ENCODE peak calls at places on chromosomes 16 and 17, in ten cellular contexts. B is tibial artery, S is suprapubic skin, Y is right lobe of liver, E is thoracic aorta, Q is cardiac muscle cell, Z is body of pancreas, V is IMR-90, R is mammary epithelial cell, X is upper lobe of right lung. G is an unnamed sample.

GRCh38 chr17:4908301-4908700 is 5.4 kb upstream of the CHRNE start:
- DNase-seq in B (no peak), S (peak; percentile 73), Y (no peak), E (no peak), Q (no peak), Z (no peak), V (no peak), R (peak; percentile 87), X (no peak), G (no peak)

GRCh38 chr16:29745853-29746345 is at the start of gene C16orf54:
- DNase-seq in B (peak; percentile 47), S (peak; percentile 82), Y (peak; percentile 85), E (no peak), Q (no peak), Z (peak; percentile 16), V (no peak), R (no peak), X (peak; percentile 91), G (peak; percentile 74)

GRCh38 chr17:47720754-47721533 is 12.1 kb upstream of the TBX21 start:
- DNase-seq in B (no peak), S (no peak), Y (no peak), E (no peak), Q (peak; percentile 25), Z (no peak), V (no peak), R (peak; percentile 32), X (no peak), G (no peak)

GRCh38 chr16:87216148-87216823 is 100.9 kb downstream of the C16orf95 start:
- DNase-seq in B (no peak), S (no peak), Y (no peak), E (no peak), Q (no peak), Z (no peak), V (no peak), R (no peak), X (peak; percentile 69), G (no peak)

GRCh38 chr16:84841787-84842300 is 22.1 kb downstream of the CRISPLD2 start:
- DNase-seq in B (no peak), S (peak; percentile 62), Y (no peak), E (no peak), Q (no peak), Z (peak; percentile 69), V (no peak), R (peak; percentile 62), X (peak; percentile 89), G (peak; percentile 83)

GRCh38 chr17:50051082-50051576 is 4.8 kb upstream of the ITGA3 start:
- DNase-seq in B (no peak), S (peak; percentile 57), Y (peak; percentile 27), E (no peak), Q (peak; percentile 71), Z (no peak), V (peak; percentile 88), R (peak; percentile 93), X (no peak), G (no peak)

GRCh38 chr17:6711081-6711674 is 2.0 kb downstream of the SLC13A5 start:
- DNase-seq in B (no peak), S (no peak), Y (peak; percentile 95), E (no peak), Q (no peak), Z (no peak), V (no peak), R (no peak), X (peak; percentile 57), G (no peak)

GRCh38 chr17:34892864-34893263 is 68.4 kb downstream of the CCT6B start:
- DNase-seq in B (no peak), S (no peak), Y (no peak), E (no peak), Q (peak; percentile 14), Z (no peak), V (no peak), R (no peak), X (no peak), G (no peak)

GRCh38 chr17:6374271-6374691 is 60.6 kb downstream of the AIPL1 start:
- DNase-seq in B (no peak), S (no peak), Y (no peak), E (no peak), Q (no peak), Z (no peak), V (peak; percentile 13), R (peak; percentile 95), X (no peak), G (no peak)

GRCh38 chr16:67632415-67633172 is 12.3 kb upstream of the CARMIL2 start:
- DNase-seq in B (no peak), S (no peak), Y (no peak), E (no peak), Q (peak; percentile 78), Z (no peak), V (peak; percentile 79), R (no peak), X (no peak), G (no peak)

GRCh38 chr16:85302018-85302847 is 190.0 kb upstream of the CIBAR2 start:
- DNase-seq in B (no peak), S (no peak), Y (no peak), E (no peak), Q (peak; percentile 41), Z (no peak), V (peak; percentile 59), R (no peak), X (no peak), G (no peak)

GRCh38 chr16:35449663-35450062 is 1990.3 kb downstream of the TP53TG3F start:
- DNase-seq in B (no peak), S (no peak), Y (no peak), E (no peak), Q (no peak), Z (no peak), V (no peak), R (no peak), X (no peak), G (no peak)

GRCh38 chr17:63961355-63962207 is 11.1 kb downstream of the SCN4A start:
- DNase-seq in B (peak; percentile 61), S (peak; percentile 88), Y (peak; percentile 84), E (no peak), Q (peak; percentile 90), Z (peak; percentile 53), V (peak; percentile 53), R (peak; percentile 11), X (peak; percentile 80), G (peak; percentile 63)

GRCh38 chr16:84753412-84754325 is 53.9 kb downstream of the USP10 start:
- DNase-seq in B (no peak), S (no peak), Y (no peak), E (no peak), Q (no peak), Z (no peak), V (no peak), R (no peak), X (no peak), G (no peak)

GRCh38 chr16:82646504-82646903 is 19.7 kb downstream of the CDH13 start:
- DNase-seq in B (no peak), S (no peak), Y (no peak), E (no peak), Q (no peak), Z (no peak), V (no peak), R (no peak), X (no peak), G (no peak)

GRCh38 chr16:1112506-1113184 is 16.6 kb upstream of the C1QTNF8 start:
- DNase-seq in B (no peak), S (no peak), Y (no peak), E (no peak), Q (no peak), Z (no peak), V (no peak), R (no peak), X (no peak), G (no peak)

GRCh38 chr17:79109584-79109983 is 35.0 kb downstream of the ENGASE start:
- DNase-seq in B (no peak), S (no peak), Y (no peak), E (no peak), Q (no peak), Z (no peak), V (no peak), R (no peak), X (no peak), G (no peak)
- H3K4me1 ChIP-seq in B (peaks cover 7% of the 10 kb centered on the region), S (peaks cover 6% of the 10 kb centered on the region), Y (no peaks in the 10 kb centered on the region), E (no peaks in the 10 kb centered on the region), Q (peaks cover 5% of the 10 kb centered on the region), Z (peaks cover 9% of the 10 kb centered on the region), V (no peaks in the 10 kb centered on the region), R (no peaks in the 10 kb centered on the region), X (peaks cover 4% of the 10 kb centered on the region), G (peaks cover 5% of the 10 kb centered on the region)

DNA sequence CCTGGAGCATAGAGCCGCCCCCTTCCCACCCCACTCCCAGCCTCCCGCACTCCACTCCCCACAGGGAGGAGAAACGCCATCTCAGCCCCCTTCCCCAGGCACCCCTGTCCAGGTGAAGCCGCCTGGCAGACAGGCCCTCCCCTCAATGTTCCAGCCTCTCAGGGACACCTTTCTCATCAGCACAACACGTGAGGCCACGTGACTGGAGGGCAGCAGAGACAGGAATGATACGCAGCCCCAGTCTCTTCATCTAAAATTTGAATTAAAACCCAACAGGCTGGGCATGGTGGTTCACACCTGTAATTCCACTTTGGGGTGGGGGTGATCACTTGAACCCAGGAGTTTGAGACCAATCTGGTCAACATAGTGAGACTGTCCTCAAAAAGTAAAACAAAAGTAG is 20.2 kb upstream of the AATK start:
- DNase-seq in B (no peak), S (no peak), Y (no peak), E (no peak), Q (no peak), Z (no peak), V (no peak), R (no peak), X (no peak), G (no peak)
- TF ChIP-seq CTCF in B (no peak), S (no peak), Y (no peak), E (no peak), Q (no peak), Z (no peak), V (no peak), R (no peak), X (no peak), G (no peak)

DNA sequence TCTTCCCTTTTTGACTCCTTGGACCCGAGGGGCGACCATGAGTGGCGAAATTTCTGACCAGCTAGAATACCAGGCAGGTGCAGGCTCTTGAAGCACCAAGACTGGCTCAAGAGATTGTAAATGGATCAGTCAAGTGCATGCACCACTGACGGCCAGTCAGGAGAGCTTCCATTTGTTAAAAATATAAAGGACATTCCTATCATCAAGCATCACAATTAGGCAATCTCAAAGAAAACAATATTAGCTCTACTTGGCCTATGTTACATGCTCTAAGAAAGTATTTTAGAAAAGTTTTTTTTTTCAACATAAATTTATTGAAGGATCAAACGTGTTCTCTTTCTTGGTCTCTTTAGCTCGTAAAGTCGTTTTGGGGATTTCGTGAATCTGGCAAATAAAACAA is 1.5 kb upstream of the PRKCA start:
- DNase-seq in B (no peak), S (no peak), Y (no peak), E (no peak), Q (no peak), Z (no peak), V (no peak), R (no peak), X (no peak), G (no peak)
- H3K4me3 ChIP-seq in B (no peak overlapping the region), S (no peak overlapping the region), Y (no peak overlapping the region), E (no peak overlapping the region), Q (no peak overlapping the region), Z (no peak overlapping the region), V (no peak overlapping the region), R (no peak overlapping the region), X (no peak overlapping the region), G (no peak overlapping the region)

DNA sequence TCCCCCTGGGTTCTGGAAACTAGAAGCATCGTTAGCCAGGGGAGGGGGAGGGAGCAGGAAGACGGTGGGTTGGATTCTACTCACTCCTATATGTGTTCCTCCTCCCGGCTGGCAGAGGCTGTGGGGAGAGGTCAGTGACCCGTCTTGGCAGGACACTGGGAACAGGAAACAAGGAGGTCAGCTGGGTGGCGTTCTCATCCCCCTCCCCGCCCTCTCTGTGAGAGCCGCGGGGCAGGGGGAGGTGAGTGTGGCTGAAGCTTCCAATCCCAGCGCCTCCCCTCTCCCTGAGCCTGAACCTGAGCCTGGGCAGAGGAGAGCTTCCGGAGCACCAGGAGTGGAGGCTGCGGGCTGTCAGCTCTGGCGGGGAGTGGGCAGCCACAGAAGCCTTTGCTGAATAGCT is 12.5 kb downstream of the GPRC5C start:
- DNase-seq in B (peak; percentile 82), S (no peak), Y (peak; percentile 95), E (no peak), Q (peak; percentile 69), Z (peak; percentile 48), V (no peak), R (no peak), X (peak; percentile 70), G (no peak)
- H3K4me1 ChIP-seq in B (peaks cover 82% of the 10 kb centered on the region), S (peaks cover 47% of the 10 kb centered on the region), Y (peaks cover 4% of the 10 kb centered on the region), E (peaks cover 65% of the 10 kb centered on the region), Q (peaks cover 25% of the 10 kb centered on the region), Z (peaks cover 47% of the 10 kb centered on the region), V (no peaks in the 10 kb centered on the region), R (peaks cover 15% of the 10 kb centered on the region), X (peaks cover 53% of the 10 kb centered on the region), G (peaks cover 36% of the 10 kb centered on the region)

G was measured in mucosa of descending colon.